ENCODE peak calls at places on chromosomes 5 and 9, in five cellular contexts. K, J, Q, P and Y are unnamed samples.

GRCh38 chr5:5826911-5827310 is 404.4 kb downstream of the ICE1 start:
- DNase-seq in P (no peak), J (no peak), K (no peak), Q (no peak), Y (no peak)

GRCh38 chr5:125181159-125181558 is 434.7 kb upstream of the ZNF608 start:
- DNase-seq in Q (no peak), K (no peak), P (no peak), J (no peak), Y (no peak)

GRCh38 chr5:179906795-179907569 is 715 bp downstream of the TBC1D9B start:
- DNase-seq in K (no peak), P (peak; percentile 30), J (no peak), Q (peak; percentile 14), Y (no peak)

GRCh38 chr9:85479305-85479704 is 262.4 kb downstream of the AGTPBP1 start:
- DNase-seq in J (no peak), K (no peak), P (no peak), Q (no peak), Y (no peak)

GRCh38 chr5:36073595-36074216 is 7.0 kb upstream of the UGT3A2 start:
- DNase-seq in J (no peak), K (no peak), Q (no peak), P (peak; percentile 22), Y (no peak)

GRCh38 chr9:126403451-126403850 is 76.8 kb downstream of the MVB12B start:
- DNase-seq in P (no peak), K (no peak), J (no peak), Q (no peak), Y (no peak)

GRCh38 chr9:131627846-131628820 is 82.8 kb downstream of the PRRT1B start:
- DNase-seq in K (peak; percentile 50), Q (no peak), P (peak; percentile 69), J (no peak), Y (no peak)

GRCh38 chr9:107141967-107142366 is 141.1 kb upstream of the RAD23B start:
- DNase-seq in P (no peak), Q (no peak), K (no peak), J (no peak), Y (no peak)

GRCh38 chr5:123720955-123721354 is 209.0 kb downstream of the CSNK1G3 start:
- DNase-seq in P (no peak), Q (no peak), K (no peak), J (no peak), Y (no peak)

GRCh38 chr5:161481922-161482321 is 64.6 kb downstream of the GABRB2 start:
- DNase-seq in P (no peak), K (no peak), Q (no peak), J (no peak), Y (no peak)

GRCh38 chr5:10329808-10330481 is 22.2 kb upstream of the CMBL start:
- DNase-seq in J (no peak), P (no peak), K (no peak), Q (no peak), Y (no peak)

GRCh38 chr5:652773-653350 is 40.3 kb downstream of the TPPP start:
- DNase-seq in J (no peak), P (no peak), K (no peak), Q (no peak), Y (no peak)

GRCh38 chr5:102754499-102755424 is at the start of gene PAM:
- DNase-seq in P (peak; percentile 74), Q (peak; percentile 65), K (peak; percentile 49), J (peak; percentile 70), Y (no peak)

GRCh38 chr9:133914483-133915342 is 77.4 kb downstream of the VAV2 start:
- DNase-seq in Q (no peak), J (no peak), P (no peak), K (no peak), Y (no peak)

GRCh38 chr9:133499130-133499891 is 20.4 kb upstream of the SLC2A6 start:
- DNase-seq in Q (no peak), K (no peak), P (no peak), J (no peak), Y (no peak)

GRCh38 chr9:95008151-95008771 is 281.8 kb downstream of the AOPEP start:
- DNase-seq in P (no peak), K (no peak), Q (no peak), J (no peak), Y (no peak)

GRCh38 chr9:6128030-6128429 is 87.6 kb upstream of the IL33 start:
- DNase-seq in P (no peak), K (no peak), Q (no peak), J (no peak), Y (no peak)

GRCh38 chr5:149182241-149182640 is 40.9 kb downstream of the ABLIM3 start:
- DNase-seq in K (no peak), P (no peak), J (no peak), Q (no peak), Y (no peak)

GRCh38 chr5:133821311-133821741 is 147.1 kb downstream of the C5orf15 start:
- DNase-seq in J (no peak), K (no peak), P (no peak), Q (no peak), Y (no peak)

GRCh38 chr9:131407717-131408195 is 13.9 kb downstream of the PRRC2B start:
- DNase-seq in Q (no peak), P (peak; percentile 60), K (no peak), J (peak; percentile 41), Y (no peak)

GRCh38 chr9:125750656-125751035 is 3.5 kb downstream of the PBX3 start:
- DNase-seq in J (no peak), K (no peak), P (no peak), Q (no peak), Y (no peak)

GRCh38 chr9:98037362-98037761 is 19.2 kb upstream of the NANS start:
- DNase-seq in K (no peak), Q (no peak), P (no peak), J (no peak), Y (no peak)

GRCh38 chr5:177476531-177477233 is 3.2 kb upstream of the DBN1 start:
- DNase-seq in P (no peak), K (no peak), Q (no peak), J (no peak), Y (no peak)

GRCh38 chr5:73994963-73995362 is 369.0 kb downstream of the ARHGEF28 start:
- DNase-seq in J (no peak), P (no peak), K (no peak), Q (no peak), Y (no peak)

GRCh38 chr5:129172561-129172960 is 78.0 kb downstream of the ISOC1 start:
- DNase-seq in K (no peak), J (no peak), P (no peak), Q (no peak), Y (peak; percentile 3)

GRCh38 chr5:169052207-169052606 is 248.7 kb downstream of the SLIT3 start:
- DNase-seq in Q (no peak), P (no peak), K (no peak), J (no peak), Y (no peak)

GRCh38 chr5:175538576-175538975 is 60.2 kb downstream of the SFXN1 start:
- DNase-seq in J (no peak), Q (no peak), P (no peak), K (no peak), Y (no peak)

GRCh38 chr5:150318613-150319483 is 16.1 kb upstream of the ARSI start:
- DNase-seq in J (no peak), K (no peak), P (no peak), Q (no peak), Y (no peak)

GRCh38 chr9:20693068-20693467 is 9.0 kb downstream of the FOCAD start:
- DNase-seq in K (no peak), P (no peak), Q (no peak), J (no peak), Y (no peak)

GRCh38 chr5:39076757-39077475 is 2.7 kb upstream of the RICTOR start:
- DNase-seq in J (no peak), K (no peak), Q (no peak), P (no peak), Y (no peak)

GRCh38 chr5:160420331-160420610 is 1.4 kb upstream of the PTTG1 start:
- DNase-seq in K (no peak), J (no peak), Q (no peak), P (no peak), Y (no peak)

GRCh38 chr5:150486402-150487198 is 21.3 kb upstream of the NDST1 start:
- DNase-seq in J (peak; percentile 61), K (no peak), P (peak; percentile 14), Q (peak; percentile 27), Y (no peak)

GRCh38 chr5:10297646-10298204 is 10.0 kb downstream of the CMBL start:
- DNase-seq in J (no peak), P (no peak), Q (no peak), K (no peak), Y (no peak)

GRCh38 chr5:74468421-74468820 is 172.1 kb downstream of the ENC1 start:
- DNase-seq in P (no peak), Q (no peak), J (no peak), K (no peak), Y (no peak)

GRCh38 chr9:135216666-135217431 is 129.4 kb downstream of the OLFM1 start:
- DNase-seq in K (no peak), J (peak; percentile 41), Q (no peak), P (no peak), Y (no peak)

GRCh38 chr5:25448190-25448621 is 803.4 kb upstream of the CDH10 start:
- DNase-seq in J (no peak), Q (no peak), K (no peak), P (no peak), Y (no peak)

GRCh38 chr5:32018476-32019436 is 155.4 kb downstream of the GOLPH3 start:
- DNase-seq in K (no peak), Q (no peak), J (no peak), P (no peak), Y (no peak)

GRCh38 chr5:168449166-168449565 is 37.1 kb upstream of the RARS1 start:
- DNase-seq in K (no peak), Q (no peak), P (no peak), J (no peak), Y (no peak)

GRCh38 chr5:5676218-5676617 is 253.7 kb downstream of the ICE1 start:
- DNase-seq in J (no peak), P (no peak), K (no peak), Q (no peak), Y (no peak)

GRCh38 chr9:91321691-91322090 is 40.0 kb downstream of the AUH start:
- DNase-seq in K (no peak), P (no peak), J (no peak), Q (no peak), Y (no peak)